ENCODE peak calls at places on chromosome 20, in five cellular contexts. F is hypothalamus, A is immature natural killer cell, U is HCT116, S is EL. E is an unnamed sample.

GRCh38 chr20:43736588-43737091 is 9.8 kb upstream of the GTSF1L start:
- DNase-seq in F (no peak), A (peak; percentile 36), U (no peak), S (no peak), E (no peak)

GRCh38 chr20:22496817-22497216 is 87.6 kb downstream of the FOXA2 start:
- DNase-seq in F (no peak), A (no peak), U (no peak), S (no peak), E (no peak)

GRCh38 chr20:46215913-46216707 is 92.2 kb downstream of the CDH22 start:
- DNase-seq in F (no peak), A (no peak), U (peak; percentile 67), S (peak; percentile 82), E (peak; percentile 52)

GRCh38 chr20:40305303-40305702 is 383.7 kb downstream of the MAFB start:
- DNase-seq in F (no peak), A (no peak), U (no peak), S (no peak), E (no peak)

GRCh38 chr20:12882832-12883506 is 125.8 kb upstream of the SPTLC3 start:
- DNase-seq in F (no peak), A (no peak), U (no peak), S (peak; percentile 9), E (peak; percentile 62)

GRCh38 chr20:4283011-4283410 is 267.7 kb upstream of the RNF24 start:
- DNase-seq in F (no peak), A (no peak), U (no peak), S (peak; percentile 45), E (no peak)

GRCh38 chr20:17570347-17571152 is 675 bp downstream of the DSTN start:
- DNase-seq in F (peak; percentile 43), A (peak; percentile 30), U (peak; percentile 15), S (peak; percentile 65), E (peak; percentile 57)

GRCh38 chr20:63152322-63153253 is 63.3 kb downstream of the YTHDF1 start:
- DNase-seq in F (no peak), A (no peak), U (no peak), S (no peak), E (no peak)

GRCh38 chr20:32743237-32744112 is at the start of gene COMMD7:
- DNase-seq in F (peak; percentile 20), A (peak; percentile 68), U (no peak), S (peak; percentile 55), E (peak; percentile 31)

GRCh38 chr20:64063389-64064144 is 569 bp downstream of the TCEA2 start:
- DNase-seq in F (no peak), A (no peak), U (no peak), S (peak; percentile 37), E (no peak)

GRCh38 chr20:31472395-31473330 is 2.3 kb downstream of the DEFB124 start:
- DNase-seq in F (no peak), A (no peak), U (no peak), S (no peak), E (no peak)

GRCh38 chr20:62900692-62901584 is 25.4 kb downstream of the DIDO1 start:
- DNase-seq in F (no peak), A (no peak), U (no peak), S (no peak), E (no peak)

GRCh38 chr20:45343867-45344721 is 4.1 kb downstream of the SDC4 start:
- DNase-seq in F (peak; percentile 78), A (no peak), U (peak; percentile 72), S (peak; percentile 96), E (peak; percentile 87)

GRCh38 chr20:772806-773205 is 4.5 kb upstream of the SLC52A3 start:
- DNase-seq in F (no peak), A (no peak), U (no peak), S (no peak), E (no peak)

GRCh38 chr20:63120286-63121090 is 95.4 kb downstream of the YTHDF1 start:
- DNase-seq in F (no peak), A (no peak), U (no peak), S (no peak), E (no peak)

GRCh38 chr20:33079267-33079666 is at the start of gene BPIFB4:
- DNase-seq in F (no peak), A (no peak), U (no peak), S (peak; percentile 4), E (no peak)

GRCh38 chr20:61808497-61808896 is 257.2 kb downstream of the TAF4 start:
- DNase-seq in F (no peak), A (no peak), U (no peak), S (no peak), E (no peak)

GRCh38 chr20:57478176-57478575 is 46.8 kb downstream of the CTCFL start:
- DNase-seq in F (no peak), A (no peak), U (no peak), S (no peak), E (no peak)

GRCh38 chr20:17560344-17561074 is 9.4 kb upstream of the DSTN start:
- DNase-seq in F (no peak), A (no peak), U (no peak), S (peak; percentile 36), E (no peak)

GRCh38 chr20:47552996-47553395 is 51.3 kb downstream of the NCOA3 start:
- DNase-seq in F (no peak), A (no peak), U (no peak), S (no peak), E (no peak)

GRCh38 chr20:25481235-25481917 is 73.9 kb downstream of the GINS1 start:
- DNase-seq in F (no peak), A (no peak), U (no peak), S (no peak), E (no peak)

GRCh38 chr20:22374678-22375590 is 209.4 kb downstream of the FOXA2 start:
- DNase-seq in F (no peak), A (no peak), U (no peak), S (no peak), E (peak; percentile 81)

GRCh38 chr20:6333110-6333509 is 210.3 kb upstream of the FERMT1 start:
- DNase-seq in F (no peak), A (no peak), U (no peak), S (no peak), E (no peak)

GRCh38 chr20:59020938-59021551 is 1.8 kb downstream of the TUBB1 start:
- DNase-seq in F (no peak), A (no peak), U (no peak), S (peak; percentile 55), E (no peak)

GRCh38 chr20:24742436-24742835 is 206.6 kb upstream of the CST7 start:
- DNase-seq in F (no peak), A (no peak), U (no peak), S (no peak), E (no peak)

GRCh38 chr20:41508335-41508734 is 109.8 kb downstream of the CHD6 start:
- DNase-seq in F (no peak), A (no peak), U (no peak), S (no peak), E (no peak)

GRCh38 chr20:17969276-17969883 is 562 bp downstream of the MGME1 start:
- DNase-seq in F (no peak), A (no peak), U (no peak), S (peak; percentile 66), E (peak; percentile 54)

E was measured in LHCN-M2.